ENCODE peak calls at places on chromosomes 6 and 20, in nine cellular contexts. O, M, U, N, Q, R, E, A and X are unnamed samples.

GRCh38 chr6:42963855-42964605 is 3.5 kb downstream of the GNMT start:
- DNase-seq in O (peak; percentile 58), M (peak; percentile 35), U (no peak), A (no peak), N (no peak), Q (no peak), R (peak; percentile 67), E (peak; percentile 25), X (no peak)

GRCh38 chr6:129186988-129187387 is 304.1 kb downstream of the LAMA2 start:
- DNase-seq in U (no peak), N (peak; percentile 38), Q (peak; percentile 55), O (peak; percentile 80), E (peak; percentile 79), R (peak; percentile 71), M (no peak), A (no peak), X (no peak)

GRCh38 chr6:82568290-82568993 is 204.8 kb downstream of the TPBG start:
- DNase-seq in A (no peak), M (no peak), O (no peak), Q (no peak), E (no peak), R (no peak), N (no peak), U (no peak), X (no peak)

GRCh38 chr6:163460307-163460782 is 45.8 kb downstream of the QKI start:
- DNase-seq in O (peak; percentile 42), U (no peak), M (no peak), R (peak; percentile 45), N (peak; percentile 42), A (no peak), E (peak; percentile 72), Q (peak; percentile 20), X (no peak)

GRCh38 chr6:159169193-159169555 is at the start of gene FNDC1:
- DNase-seq in O (no peak), A (no peak), Q (peak; percentile 21), M (peak; percentile 37), U (no peak), N (no peak), R (no peak), E (no peak), X (peak; percentile 63)

GRCh38 chr6:139019722-139020121 is 8.8 kb upstream of the ABRACL start:
- DNase-seq in O (no peak), U (no peak), A (no peak), M (no peak), N (no peak), Q (no peak), R (no peak), E (no peak), X (no peak)

GRCh38 chr6:56649053-56649769 is 6.5 kb upstream of the DST start:
- DNase-seq in Q (no peak), E (peak; percentile 26), A (no peak), O (no peak), N (no peak), U (no peak), M (no peak), R (peak; percentile 36), X (no peak)

GRCh38 chr20:7146552-7147219 is 379.2 kb downstream of the BMP2 start:
- DNase-seq in Q (no peak), N (no peak), R (no peak), E (no peak), M (no peak), U (no peak), O (no peak), A (no peak), X (no peak)

GRCh38 chr6:52834481-52834880 is 6.1 kb downstream of the GSTA5 start:
- DNase-seq in A (no peak), Q (no peak), M (no peak), N (no peak), E (peak; percentile 53), U (no peak), O (peak; percentile 18), R (no peak), X (no peak)

GRCh38 chr20:39097889-39098288 is 135.7 kb downstream of the DHX35 start:
- DNase-seq in U (no peak), O (no peak), Q (no peak), E (no peak), N (no peak), M (no peak), R (no peak), A (no peak), X (no peak)

GRCh38 chr6:107827541-107827940 is 3.4 kb upstream of the SCML4 start:
- DNase-seq in N (no peak), M (no peak), O (no peak), Q (no peak), R (no peak), E (no peak), A (no peak), U (no peak), X (no peak)

GRCh38 chr6:106908386-106908840 is 66.1 kb downstream of the CD24 start:
- DNase-seq in E (no peak), N (no peak), R (no peak), A (no peak), U (no peak), Q (peak; percentile 60), O (no peak), M (no peak), X (peak; percentile 36)

GRCh38 chr20:38831995-38832620 is 26.6 kb downstream of the PPP1R16B start:
- DNase-seq in Q (no peak), E (no peak), A (no peak), N (no peak), U (no peak), R (no peak), M (no peak), O (no peak), X (no peak)

GRCh38 chr6:101640131-101640530 is 246.6 kb downstream of the GRIK2 start:
- DNase-seq in M (no peak), O (no peak), R (peak; percentile 36), E (peak; percentile 58), Q (no peak), N (no peak), U (no peak), A (no peak), X (no peak)

GRCh38 chr6:132209351-132209750 is 191.9 kb downstream of the MOXD1 start:
- DNase-seq in A (no peak), Q (peak; percentile 40), O (no peak), M (no peak), U (no peak), N (peak; percentile 31), E (no peak), R (no peak), X (no peak)

GRCh38 chr6:55729665-55730064 is 145.7 kb downstream of the BMP5 start:
- DNase-seq in O (peak; percentile 19), R (no peak), E (no peak), M (no peak), U (no peak), A (no peak), Q (no peak), N (no peak), X (no peak)

GRCh38 chr20:10398834-10399369 is 35.1 kb downstream of the MKKS start:
- DNase-seq in M (no peak), E (no peak), U (no peak), R (no peak), A (no peak), Q (no peak), O (no peak), N (no peak), X (no peak)

GRCh38 chr6:40585661-40586269 is 1.4 kb downstream of the LRFN2 start:
- DNase-seq in R (no peak), O (no peak), M (peak; percentile 21), E (no peak), Q (no peak), A (no peak), N (no peak), U (no peak), X (no peak)

GRCh38 chr6:40585218-40585617 is 1.9 kb downstream of the LRFN2 start:
- DNase-seq in O (no peak), A (no peak), E (no peak), R (no peak), N (no peak), M (no peak), U (no peak), Q (no peak), X (no peak)

GRCh38 chr6:40583694-40584093 is 3.5 kb downstream of the LRFN2 start:
- DNase-seq in M (peak; percentile 47), E (no peak), O (no peak), N (no peak), A (no peak), U (no peak), Q (no peak), R (no peak), X (no peak)

GRCh38 chr6:40584741-40585140 is 2.4 kb downstream of the LRFN2 start:
- DNase-seq in O (no peak), M (peak; percentile 36), A (no peak), U (no peak), N (no peak), E (no peak), R (no peak), Q (no peak), X (no peak)

GRCh38 chr6:40582892-40583291 is 4.3 kb downstream of the LRFN2 start:
- DNase-seq in R (no peak), U (no peak), Q (no peak), A (no peak), M (no peak), E (no peak), O (no peak), N (no peak), X (peak; percentile 15)
- TF ChIP-seq CTCF in R (no peak), U (no peak), Q (no peak), A (no peak), M (no peak), E (no peak), O (no peak), N (peak; percentile 24), X (no peak)

GRCh38 chr20:50357783-50358161 is 152.4 kb upstream of the PTPN1 start:
- DNase-seq in A (no peak), O (no peak), N (no peak), M (no peak), U (no peak), R (no peak), Q (no peak), E (no peak), X (no peak)
- TF ChIP-seq CTCF in A (no peak), O (no peak), N (no peak), M (no peak), U (no peak), R (no peak), Q (no peak), E (no peak), X (no peak)

GRCh38 chr6:125995972-125996580 is 9.7 kb downstream of the TRMT11 start:
- DNase-seq in N (no peak), U (peak; percentile 26), A (peak; percentile 18), O (peak; percentile 60), R (peak; percentile 75), E (peak; percentile 47), M (peak; percentile 77), Q (peak; percentile 78), X (peak; percentile 71)
- TF ChIP-seq CTCF in N (peak; percentile 98), U (peak; percentile 85), A (peak; percentile 80), O (peak; percentile 94), R (peak; percentile 97), E (peak; percentile 99), M (peak; percentile 95), Q (peak; percentile 98), X (peak; percentile 95)

GRCh38 chr6:30287139-30287538 is 39.6 kb upstream of the TRIM39 start:
- DNase-seq in U (no peak), N (no peak), M (no peak), A (no peak), Q (no peak), R (no peak), O (no peak), E (no peak), X (no peak)

GRCh38 chr6:30283761-30284160 is 43.0 kb upstream of the TRIM39 start:
- DNase-seq in Q (no peak), A (no peak), E (no peak), R (no peak), U (no peak), O (no peak), N (no peak), M (no peak), X (no peak)

GRCh38 chr6:30282522-30282921 is 44.2 kb upstream of the TRIM39 start:
- DNase-seq in A (no peak), Q (no peak), O (no peak), U (no peak), E (no peak), R (no peak), N (no peak), M (no peak), X (no peak)
- TF ChIP-seq CTCF in A (no peak), Q (no peak), O (no peak), U (no peak), E (no peak), R (no peak), N (no peak), M (no peak), X (no peak)